ENCODE peak calls at places on chromosomes 11 and 22, in ten cellular contexts. O is RPMI7951; V is BJ; C is activated naive CD8-positive, alpha-beta T cell treated with anti-CD3 and anti-CD28 coated beads, Interleukin-2, amount 50 U/mL, for 24 hours; I is dorsolateral prefrontal cortex; B is HCT116; T is kidney; R is brain microvascular endothelial cell; Z is NAMALWA; P is right atrium auricular region. F is an unnamed sample.
A peak's percentile ranks its signal among the peaks of the same experiment; 100 is the strongest.

GRCh38 chr11:12270215-12270797 is 107.1 kb upstream of the PARVA start:
- DNase-seq in Z (no peak), C (no peak), I (no peak), V (no peak), O (no peak), T (no peak), R (no peak), B (no peak), P (no peak), F (no peak)

GRCh38 chr22:30591588-30592359 is at the start of gene PES1:
- DNase-seq in V (peak; percentile 90), Z (peak; percentile 99), B (peak; percentile 99), P (peak; percentile 95), T (peak; percentile 97), I (peak; percentile 96), O (peak; percentile 98), R (peak; percentile 98), C (peak; percentile 93), F (peak; percentile 99)

GRCh38 chr11:129699711-129700304 is 115.8 kb upstream of the TMEM45B start:
- DNase-seq in C (no peak), B (no peak), R (no peak), P (no peak), Z (no peak), I (no peak), T (no peak), O (no peak), V (no peak), F (no peak)

GRCh38 chr11:75426720-75427086 is 6.3 kb downstream of the KLHL35 start:
- DNase-seq in O (no peak), B (no peak), P (no peak), I (peak; percentile 9), V (no peak), C (no peak), Z (no peak), T (no peak), R (no peak), F (no peak)

GRCh38 chr11:3218483-3219280 is at the start of gene MRGPRG:
- DNase-seq in I (peak; percentile 26), O (no peak), P (no peak), T (peak; percentile 58), B (no peak), C (no peak), Z (no peak), V (no peak), R (no peak), F (peak; percentile 1)

GRCh38 chr11:77833302-77833701 is 12.4 kb downstream of the AAMDC start:
- DNase-seq in P (no peak), B (no peak), Z (no peak), V (no peak), O (no peak), T (no peak), C (no peak), R (no peak), I (no peak), F (no peak)

GRCh38 chr11:64343740-64344133 is 3.7 kb downstream of the CCDC88B start:
- DNase-seq in P (no peak), B (no peak), O (no peak), T (no peak), C (no peak), I (no peak), R (no peak), V (no peak), Z (no peak), F (no peak)

GRCh38 chr11:16402654-16403447 is 46.5 kb upstream of the SOX6 start:
- DNase-seq in C (no peak), B (no peak), R (no peak), P (no peak), T (no peak), O (no peak), V (no peak), Z (no peak), I (no peak), F (no peak)

GRCh38 chr22:46043339-46043738 is 66.4 kb upstream of the WNT7B start:
- DNase-seq in C (no peak), I (peak; percentile 26), V (no peak), R (no peak), B (no peak), P (no peak), Z (no peak), O (no peak), T (peak; percentile 41), F (no peak)

GRCh38 chr11:65316979-65317786 is 2.5 kb downstream of the CDC42EP2 start:
- DNase-seq in B (peak; percentile 55), V (no peak), O (peak; percentile 94), Z (peak; percentile 26), P (peak; percentile 81), C (no peak), T (peak; percentile 94), R (no peak), I (no peak), F (peak; percentile 82)

GRCh38 chr11:8250446-8250845 is 13.2 kb downstream of the LMO1 start:
- DNase-seq in V (no peak), P (no peak), C (no peak), Z (no peak), R (no peak), B (no peak), O (no peak), T (peak; percentile 61), I (peak; percentile 14), F (no peak)